ENCODE peak calls at places on chromosomes 13 and 19, in six cellular contexts. One of them, this sample, is unnamed.

GRCh38 chr19:39498262-39499081 is at the start of gene DLL3:
- DNase-seq in H1: no peak
- DNase-seq in HepG2: no peak
- DNase-seq in K562: peak; percentile 51
- DNase-seq in GM12878: no peak
- DNase-seq in SK-N-SH: peak; percentile 59
- DNase-seq in this sample: peak; percentile 29

GRCh38 chr19:53626941-53627340 is 4.9 kb upstream of the DPRX start:
- DNase-seq in H1: no peak
- DNase-seq in HepG2: no peak
- DNase-seq in K562: no peak
- DNase-seq in GM12878: no peak
- DNase-seq in SK-N-SH: no peak
- DNase-seq in this sample: no peak

GRCh38 chr19:34341935-34342680 is 22.9 kb upstream of the GPI start:
- DNase-seq in H1: no peak
- DNase-seq in HepG2: no peak
- DNase-seq in K562: no peak
- DNase-seq in GM12878: no peak
- DNase-seq in SK-N-SH: no peak
- DNase-seq in this sample: no peak

GRCh38 chr13:110525328-110526319 is 35.9 kb downstream of the RAB20 start:
- DNase-seq in H1: no peak
- DNase-seq in HepG2: no peak
- DNase-seq in K562: no peak
- DNase-seq in GM12878: peak; percentile 35
- DNase-seq in SK-N-SH: no peak
- DNase-seq in this sample: peak; percentile 30

GRCh38 chr13:98581971-98582702 is 5.2 kb upstream of the STK24 start:
- DNase-seq in H1: no peak
- DNase-seq in HepG2: no peak
- DNase-seq in K562: no peak
- DNase-seq in GM12878: no peak
- DNase-seq in SK-N-SH: no peak
- DNase-seq in this sample: no peak

GRCh38 chr13:113559901-113560644 is 24.5 kb upstream of the TFDP1 start:
- DNase-seq in H1: no peak
- DNase-seq in HepG2: no peak
- DNase-seq in K562: no peak
- DNase-seq in GM12878: no peak
- DNase-seq in SK-N-SH: no peak
- DNase-seq in this sample: no peak

GRCh38 chr13:101512650-101513049 is 60.2 kb downstream of the ITGBL1 start:
- DNase-seq in H1: no peak
- DNase-seq in HepG2: no peak
- DNase-seq in K562: no peak
- DNase-seq in GM12878: no peak
- DNase-seq in SK-N-SH: no peak
- DNase-seq in this sample: no peak

GRCh38 chr13:50810468-50810867 is 33.0 kb downstream of the DLEU7 start:
- DNase-seq in H1: no peak
- DNase-seq in HepG2: no peak
- DNase-seq in K562: no peak
- DNase-seq in GM12878: no peak
- DNase-seq in SK-N-SH: no peak
- DNase-seq in this sample: no peak

GRCh38 chr13:44685641-44686040 is 109.5 kb upstream of the TSC22D1 start:
- DNase-seq in H1: no peak
- DNase-seq in HepG2: no peak
- DNase-seq in K562: no peak
- DNase-seq in GM12878: no peak
- DNase-seq in SK-N-SH: no peak
- DNase-seq in this sample: no peak

GRCh38 chr13:30362869-30363268 is 55.5 kb upstream of the KATNAL1 start:
- DNase-seq in H1: no peak
- DNase-seq in HepG2: no peak
- DNase-seq in K562: peak; percentile 53
- DNase-seq in GM12878: no peak
- DNase-seq in SK-N-SH: no peak
- DNase-seq in this sample: no peak

GRCh38 chr13:39148513-39148961 is 110.3 kb downstream of the NHLRC3 start:
- DNase-seq in H1: no peak
- DNase-seq in HepG2: no peak
- DNase-seq in K562: no peak
- DNase-seq in GM12878: no peak
- DNase-seq in SK-N-SH: no peak
- DNase-seq in this sample: no peak

GRCh38 chr13:99926014-99926731 is 45.4 kb downstream of the ZIC5 start:
- DNase-seq in H1: no peak
- DNase-seq in HepG2: no peak
- DNase-seq in K562: no peak
- DNase-seq in GM12878: no peak
- DNase-seq in SK-N-SH: peak; percentile 38
- DNase-seq in this sample: no peak

GRCh38 chr13:33312150-33312908 is 26.8 kb upstream of the STARD13 start:
- DNase-seq in H1: no peak
- DNase-seq in HepG2: peak; percentile 14
- DNase-seq in K562: no peak
- DNase-seq in GM12878: no peak
- DNase-seq in SK-N-SH: no peak
- DNase-seq in this sample: peak; percentile 19

GRCh38 chr13:57874530-57874929 is 243.0 kb downstream of the PCDH17 start:
- DNase-seq in H1: no peak
- DNase-seq in HepG2: no peak
- DNase-seq in K562: no peak
- DNase-seq in GM12878: no peak
- DNase-seq in SK-N-SH: no peak
- DNase-seq in this sample: no peak

GRCh38 chr19:58560007-58560887 is 1.8 kb upstream of the UBE2M start:
- DNase-seq in H1: no peak
- DNase-seq in HepG2: no peak
- DNase-seq in K562: no peak
- DNase-seq in GM12878: no peak
- DNase-seq in SK-N-SH: no peak
- DNase-seq in this sample: no peak

GRCh38 chr13:48318014-48318713 is 14.6 kb downstream of the RB1 start:
- DNase-seq in H1: no peak
- DNase-seq in HepG2: no peak
- DNase-seq in K562: no peak
- DNase-seq in GM12878: no peak
- DNase-seq in SK-N-SH: no peak
- DNase-seq in this sample: no peak

GRCh38 chr13:39210961-39211534 is 172.8 kb downstream of the NHLRC3 start:
- DNase-seq in H1: no peak
- DNase-seq in HepG2: no peak
- DNase-seq in K562: no peak
- DNase-seq in GM12878: no peak
- DNase-seq in SK-N-SH: no peak
- DNase-seq in this sample: no peak

GRCh38 chr13:83730674-83731073 is 151.6 kb downstream of the SLITRK1 start:
- DNase-seq in H1: no peak
- DNase-seq in HepG2: no peak
- DNase-seq in K562: no peak
- DNase-seq in GM12878: no peak
- DNase-seq in SK-N-SH: no peak
- DNase-seq in this sample: peak; percentile 50

GRCh38 chr13:111398715-111399299 is 78.4 kb downstream of the TEX29 start:
- DNase-seq in H1: no peak
- DNase-seq in HepG2: peak; percentile 64
- DNase-seq in K562: peak; percentile 22
- DNase-seq in GM12878: no peak
- DNase-seq in SK-N-SH: no peak
- DNase-seq in this sample: peak; percentile 23

GRCh38 chr13:26628706-26629105 is 71.2 kb downstream of the WASF3 start:
- DNase-seq in H1: no peak
- DNase-seq in HepG2: peak; percentile 28
- DNase-seq in K562: no peak
- DNase-seq in GM12878: no peak
- DNase-seq in SK-N-SH: no peak
- DNase-seq in this sample: peak; percentile 43

GRCh38 chr19:23075031-23075733 is 41.6 kb upstream of the ZNF730 start:
- DNase-seq in H1: peak; percentile 92
- DNase-seq in HepG2: no peak
- DNase-seq in K562: peak; percentile 20
- DNase-seq in GM12878: no peak
- DNase-seq in SK-N-SH: peak; percentile 92
- DNase-seq in this sample: peak; percentile 54

GRCh38 chr19:41564515-41565383 is 11.2 kb upstream of the CEACAM21 start:
- DNase-seq in H1: no peak
- DNase-seq in HepG2: no peak
- DNase-seq in K562: no peak
- DNase-seq in GM12878: no peak
- DNase-seq in SK-N-SH: peak; percentile 21
- DNase-seq in this sample: no peak
- TF ChIP-seq JUND in H1: no peak
- TF ChIP-seq JUND in HepG2: no peak
- TF ChIP-seq JUND in K562: no peak
- TF ChIP-seq JUND in GM12878: no peak
- TF ChIP-seq JUND in SK-N-SH: no peak
- TF ChIP-seq JUND in this sample: no peak

DNA sequence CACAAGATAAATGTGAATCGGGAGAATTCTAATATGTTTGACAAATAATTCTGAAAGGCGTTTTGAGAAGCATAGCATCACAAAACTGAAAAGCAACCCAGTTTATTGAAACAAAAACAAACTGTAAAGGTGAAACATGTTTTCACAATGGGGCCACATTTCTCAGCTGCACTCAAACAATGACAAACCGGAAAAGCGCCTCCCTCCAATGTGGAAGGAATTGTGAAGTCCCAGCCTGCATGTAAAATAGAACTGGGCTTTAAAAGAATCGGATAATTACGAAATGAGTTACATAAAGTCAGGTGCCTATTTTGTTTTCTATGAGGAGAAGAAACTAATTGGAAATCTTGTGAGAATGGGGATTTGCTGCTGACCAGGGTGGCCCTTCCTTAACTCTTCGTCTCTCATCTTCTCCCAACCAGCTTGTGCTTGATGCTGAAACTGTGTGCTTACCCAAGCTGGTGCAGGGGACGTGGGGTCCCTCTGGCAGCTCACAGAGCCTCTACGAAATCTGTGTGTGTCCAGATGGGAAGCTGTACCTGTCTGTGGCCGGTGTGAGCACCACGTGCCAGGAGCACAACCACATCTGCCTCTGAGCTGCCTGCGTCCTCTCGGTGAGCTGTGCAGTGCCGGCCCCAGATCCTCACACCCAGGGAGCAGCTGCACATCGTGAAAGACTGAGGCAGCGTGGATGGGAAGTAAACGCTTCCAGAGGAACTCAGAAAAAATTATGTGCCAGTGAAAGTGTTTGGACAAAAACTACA is 109.4 kb downstream of the SACS start:
- DNase-seq in H1: no peak
- DNase-seq in HepG2: no peak
- DNase-seq in K562: no peak
- DNase-seq in GM12878: no peak
- DNase-seq in SK-N-SH: no peak
- DNase-seq in this sample: no peak
- TF ChIP-seq JUND in H1: no peak
- TF ChIP-seq JUND in HepG2: no peak
- TF ChIP-seq JUND in K562: no peak
- TF ChIP-seq JUND in GM12878: no peak
- TF ChIP-seq JUND in SK-N-SH: no peak
- TF ChIP-seq JUND in this sample: no peak

DNA sequence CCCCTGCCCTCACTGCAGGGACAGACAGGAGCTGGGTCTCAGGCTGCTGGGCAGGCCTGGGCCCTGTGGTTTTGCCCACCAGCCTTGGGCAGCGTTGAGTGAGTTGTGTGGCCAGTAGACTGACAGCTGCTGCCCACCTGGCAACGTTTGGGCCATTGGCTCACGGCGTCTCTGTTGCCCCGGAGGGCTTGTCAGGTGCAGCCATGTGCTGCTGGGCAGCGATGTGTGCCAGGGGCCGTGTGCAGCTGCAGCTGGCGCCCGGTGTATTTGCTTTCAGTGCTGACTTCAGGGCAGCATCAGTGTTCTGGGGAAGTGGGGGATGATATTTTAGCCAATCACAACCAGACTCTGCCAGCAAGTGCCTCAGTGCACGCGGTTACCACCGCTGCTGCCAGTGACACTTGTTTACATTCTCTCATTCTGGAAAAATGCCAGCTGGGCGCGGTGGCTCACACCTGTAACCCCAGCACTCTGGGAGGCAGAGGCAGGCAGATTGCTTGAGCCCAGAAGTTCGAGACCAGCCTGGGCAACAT is 10.6 kb downstream of the FZR1 start:
- DNase-seq in H1: no peak
- DNase-seq in HepG2: no peak
- DNase-seq in K562: no peak
- DNase-seq in GM12878: peak; percentile 17
- DNase-seq in SK-N-SH: peak; percentile 56
- DNase-seq in this sample: peak; percentile 64
- TF ChIP-seq JUND in H1: no peak
- TF ChIP-seq JUND in HepG2: no peak
- TF ChIP-seq JUND in K562: no peak
- TF ChIP-seq JUND in GM12878: no peak
- TF ChIP-seq JUND in SK-N-SH: no peak
- TF ChIP-seq JUND in this sample: no peak

DNA sequence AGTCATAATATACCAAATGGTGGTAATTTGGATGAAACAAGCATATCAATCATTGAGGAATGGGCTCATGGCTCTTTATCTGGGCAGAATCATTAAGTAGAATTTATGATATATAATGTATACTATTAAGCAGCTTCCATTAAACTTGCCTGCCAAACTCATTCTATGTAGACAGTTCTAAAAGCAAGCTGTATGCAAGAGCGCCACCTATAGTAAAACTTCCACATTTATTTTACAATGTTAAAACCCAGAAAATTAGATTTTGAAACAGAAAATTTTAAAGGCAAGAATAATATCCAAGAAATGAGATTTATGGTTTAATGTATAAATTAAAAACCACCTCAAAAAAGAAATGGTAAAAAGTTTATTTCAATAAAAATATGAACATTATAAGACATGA is 161.5 kb downstream of the MZT1 start:
- DNase-seq in H1: no peak
- DNase-seq in HepG2: peak; percentile 29
- DNase-seq in K562: no peak
- DNase-seq in GM12878: no peak
- DNase-seq in SK-N-SH: peak; percentile 11
- DNase-seq in this sample: peak; percentile 41
- TF ChIP-seq JUND in H1: no peak
- TF ChIP-seq JUND in HepG2: no peak
- TF ChIP-seq JUND in K562: no peak
- TF ChIP-seq JUND in GM12878: no peak
- TF ChIP-seq JUND in SK-N-SH: no peak
- TF ChIP-seq JUND in this sample: no peak

GRCh38 chr19:1183543-1184172 is 9.6 kb upstream of the SBNO2 start:
- DNase-seq in H1: no peak
- DNase-seq in HepG2: peak; percentile 77
- DNase-seq in K562: no peak
- DNase-seq in GM12878: peak; percentile 66
- DNase-seq in SK-N-SH: peak; percentile 10
- DNase-seq in this sample: peak; percentile 93

GRCh38 chr19:1189419-1189818 is 15.4 kb upstream of the SBNO2 start:
- DNase-seq in H1: no peak
- DNase-seq in HepG2: no peak
- DNase-seq in K562: peak; percentile 61
- DNase-seq in GM12878: no peak
- DNase-seq in SK-N-SH: no peak
- DNase-seq in this sample: no peak
- TF ChIP-seq JUND in H1: no peak
- TF ChIP-seq JUND in HepG2: no peak
- TF ChIP-seq JUND in K562: peak; percentile 29
- TF ChIP-seq JUND in GM12878: no peak
- TF ChIP-seq JUND in SK-N-SH: no peak
- TF ChIP-seq JUND in this sample: no peak

This sample was measured in T47D.